ENCODE peak calls at places on chromosomes 1 and 21, in four cellular contexts. I is BE2C, O is neural progenitor cell, M is sigmoid colon. C is an unnamed sample.
A peak's percentile ranks its signal among the peaks of the same experiment; 100 is the strongest.

GRCh38 chr21:39673736-39674135 is 61.0 kb downstream of the B3GALT5 start:
- DNase-seq in M (no peak), O (no peak), I (no peak), C (no peak)

GRCh38 chr21:45990741-45991605 is 9.4 kb downstream of the COL6A1 start:
- DNase-seq in O (no peak), M (peak; percentile 67), I (peak; percentile 7), C (peak; percentile 16)

GRCh38 chr1:226497991-226498689 is 50.4 kb upstream of the STUM start:
- DNase-seq in O (peak; percentile 56), I (no peak), M (no peak), C (no peak)

GRCh38 chr1:209398330-209398991 is 185.1 kb upstream of the CAMK1G start:
- DNase-seq in O (no peak), M (peak; percentile 71), I (no peak), C (no peak)

GRCh38 chr1:201584510-201584991 is 45.6 kb downstream of the NAV1 start:
- DNase-seq in I (peak; percentile 33), M (peak; percentile 88), O (no peak), C (no peak)

GRCh38 chr1:231553320-231553719 is 24.9 kb downstream of the TSNAX start:
- DNase-seq in I (no peak), O (no peak), M (no peak), C (no peak)

GRCh38 chr1:168743001-168743400 is 14.0 kb upstream of the DPT start:
- DNase-seq in I (no peak), O (no peak), M (no peak), C (no peak)

GRCh38 chr1:224897501-224897900 is 32.0 kb upstream of the DNAH14 start:
- DNase-seq in O (no peak), I (no peak), M (no peak), C (no peak)

GRCh38 chr1:189962171-189962570 is 515.5 kb downstream of the BRINP3 start:
- DNase-seq in M (no peak), O (no peak), I (no peak), C (no peak)

DNA sequence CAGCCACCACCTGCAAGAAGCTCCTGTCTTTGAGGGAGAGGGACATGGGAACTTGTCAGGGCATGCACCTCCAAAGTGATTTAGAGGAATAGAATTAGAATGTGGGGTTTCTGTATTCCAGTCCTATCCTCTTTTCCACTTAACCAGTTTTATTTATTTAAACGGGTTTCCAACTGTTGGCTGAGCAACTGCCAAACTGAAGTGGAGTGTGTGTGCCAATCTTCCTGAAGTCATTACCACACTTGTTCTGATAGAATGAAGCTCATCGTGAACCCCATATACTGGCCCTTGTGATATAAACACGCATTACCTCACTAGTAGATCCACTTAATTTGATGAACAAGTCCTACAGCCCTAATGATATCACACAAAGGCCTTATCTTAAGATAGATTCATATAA is 212.4 kb downstream of the TNR start:
- DNase-seq in M (no peak), O (no peak), I (no peak), C (no peak)
- TF ChIP-seq CTCF in M (no peak), O (no peak), I (no peak), C (no peak)

DNA sequence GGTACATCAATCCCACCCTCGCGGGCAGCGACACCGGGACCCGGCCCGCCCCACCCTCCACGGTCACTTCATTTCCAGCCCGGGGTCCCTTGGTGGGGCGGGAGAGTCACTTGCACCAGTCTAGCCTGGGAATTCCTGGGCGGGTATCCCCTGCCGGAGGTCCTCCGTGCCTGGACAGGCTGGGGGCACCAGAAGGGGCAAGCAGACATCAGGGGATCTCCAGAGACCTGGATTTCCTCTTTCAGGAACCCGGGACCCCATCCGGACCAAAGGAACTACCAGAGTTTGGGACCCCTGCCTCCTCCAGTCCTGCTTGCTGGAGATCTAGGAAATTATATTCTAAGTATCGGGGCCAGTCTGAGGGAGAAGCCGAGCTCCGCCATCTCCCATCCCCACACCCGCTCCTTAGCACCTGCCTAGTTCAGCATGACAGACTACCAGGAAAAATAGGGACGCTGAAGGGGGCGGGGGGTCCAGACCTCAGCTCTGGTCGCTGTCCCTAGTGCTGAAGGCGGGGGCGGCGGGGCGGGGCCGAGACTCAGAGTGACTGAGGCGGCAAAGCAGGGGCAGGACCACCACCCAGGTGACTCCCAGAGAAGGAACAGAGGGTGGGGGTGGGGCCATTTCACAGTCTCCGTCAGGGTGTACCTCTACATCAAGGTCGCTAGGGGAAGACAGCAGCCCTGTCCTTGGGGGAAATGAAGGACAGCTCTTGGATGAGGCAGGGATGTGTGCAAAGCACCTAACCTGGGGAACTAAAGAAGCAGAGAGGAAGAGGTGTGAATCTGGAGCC is 829 bp downstream of the HCN3 start:
- DNase-seq in O (peak; percentile 91), M (peak; percentile 76), I (peak; percentile 66), C (peak; percentile 66)
- TF ChIP-seq CTCF in O (peak; percentile 31), M (no peak), I (peak; percentile 63), C (no peak)

GRCh38 chr1:165241321-165241720 is 115.2 kb downstream of the LMX1A start:
- DNase-seq in M (no peak), I (no peak), O (no peak), C (no peak)
- TF ChIP-seq CTCF in M (no peak), I (no peak), O (no peak), C (no peak)

GRCh38 chr1:31517301-31517700 is 59.0 kb upstream of the TINAGL1 start:
- DNase-seq in I (no peak), O (no peak), M (no peak), C (no peak)
- TF ChIP-seq CTCF in I (no peak), O (peak; percentile 30), M (no peak), C (no peak)

DNA sequence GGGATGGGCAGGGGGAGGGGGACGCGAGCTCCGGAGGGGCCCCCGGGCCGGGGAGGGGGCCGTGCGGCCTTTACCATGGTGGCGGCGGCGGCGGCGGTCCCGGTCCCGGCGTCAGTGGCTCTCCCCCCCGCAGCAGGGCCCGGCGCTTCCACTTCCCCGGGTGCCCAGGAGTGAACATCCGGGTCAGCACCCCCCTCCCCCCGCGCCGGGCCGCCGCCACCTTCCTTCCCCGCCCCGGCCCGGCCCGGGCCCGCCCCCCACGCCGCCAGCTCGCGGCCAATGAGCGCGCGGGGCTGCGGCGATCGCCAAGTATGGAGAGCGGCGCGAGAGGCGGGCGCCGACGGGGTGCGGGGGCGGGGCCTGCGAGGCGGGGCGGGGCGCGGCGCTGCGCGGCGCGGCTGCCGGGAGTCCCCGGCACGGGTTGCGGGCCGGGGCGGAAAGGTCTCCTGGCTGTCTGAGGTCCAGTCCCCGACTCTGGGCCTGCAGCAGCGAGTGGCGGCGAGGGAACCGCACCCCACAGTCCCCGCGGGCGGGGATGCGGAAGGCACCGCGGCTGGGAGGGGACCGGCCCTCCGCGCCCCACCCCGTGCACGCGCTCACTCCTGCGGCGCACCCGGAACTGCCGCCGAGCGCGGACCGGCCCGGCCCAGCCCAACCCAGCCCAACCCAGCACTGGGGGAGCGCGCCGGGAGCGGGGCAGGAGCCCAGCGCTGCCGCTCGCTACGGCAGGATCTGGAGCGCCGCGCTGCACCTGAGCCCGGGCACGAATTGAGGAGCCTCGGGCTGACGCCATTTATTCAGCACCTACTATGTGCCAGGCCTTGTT is at the start of gene CAPZB:
- DNase-seq in O (peak; percentile 97), M (peak; percentile 97), I (peak; percentile 91), C (peak; percentile 96)
- TF ChIP-seq CTCF in O (no peak), M (no peak), I (no peak), C (no peak)